ENCODE peak calls at places on chromosomes 3 and 15, in eight cellular contexts. R is neuronal stem cell, H is brain microvascular endothelial cell, S is GM12865, X is heart left ventricle, N is heart right ventricle, F is suprapubic skin, W is hepatocyte. E is an unnamed sample.

GRCh38 chr3:3800076-3800448 is 831 bp downstream of the LRRN1 start:
- DNase-seq in R (peak), H (no peak), S (no peak), X (no peak), N (no peak), F (no peak), W (peak), E (no peak)

GRCh38 chr3:194633349-194634004 is at the start of gene TMEM44:
- DNase-seq in R (peak), H (peak), S (peak), X (peak), N (peak), F (no peak), W (peak), E (peak)

GRCh38 chr3:2536575-2536974 is 437.9 kb downstream of the CNTN4 start:
- DNase-seq in R (no peak), H (no peak), S (no peak), X (no peak), N (no peak), F (no peak), W (no peak), E (no peak)

GRCh38 chr3:85864896-85865295 is 906.1 kb downstream of the CADM2 start:
- DNase-seq in R (no peak), H (no peak), S (no peak), X (no peak), N (no peak), F (no peak), W (peak), E (no peak)

GRCh38 chr3:96813134-96813819 is 1.1 kb upstream of the EPHA6 start:
- DNase-seq in R (peak), H (peak), S (peak), X (peak), N (peak), F (peak), W (peak), E (peak)

GRCh38 chr15:45230246-45230965 is 21.6 kb upstream of the SLC28A2 start:
- DNase-seq in R (no peak), H (no peak), S (no peak), X (no peak), N (no peak), F (no peak), W (no peak), E (no peak)

GRCh38 chr3:197811343-197811742 is 20.3 kb downstream of the LRCH3 start:
- DNase-seq in R (no peak), H (peak), S (no peak), X (peak), N (peak), F (no peak), W (no peak), E (peak)

GRCh38 chr3:79506751-79507150 is 261.0 kb downstream of the ROBO1 start:
- DNase-seq in R (no peak), H (no peak), S (no peak), X (no peak), N (no peak), F (no peak), W (peak), E (no peak)

GRCh38 chr15:74866090-74866489 is 7.1 kb downstream of the SCAMP2 start:
- DNase-seq in R (no peak), H (peak), S (no peak), X (no peak), N (no peak), F (no peak), W (peak), E (peak)

GRCh38 chr15:34324933-34325332 is 12.6 kb downstream of the SLC12A6 start:
- DNase-seq in R (no peak), H (no peak), S (no peak), X (no peak), N (no peak), F (no peak), W (no peak), E (no peak)

GRCh38 chr3:71304684-71305083 is 278.8 kb downstream of the FOXP1 start:
- DNase-seq in R (no peak), H (peak), S (no peak), X (no peak), N (peak), F (no peak), W (peak), E (no peak)

GRCh38 chr3:58215317-58216025 is 4.7 kb upstream of the DNASE1L3 start:
- DNase-seq in R (no peak), H (no peak), S (no peak), X (no peak), N (no peak), F (no peak), W (no peak), E (no peak)

GRCh38 chr15:31501074-31501473 is 174.4 kb downstream of the KLF13 start:
- DNase-seq in R (no peak), H (no peak), S (no peak), X (no peak), N (no peak), F (no peak), W (no peak), E (no peak)

GRCh38 chr3:78337801-78338211 is 1297.9 kb downstream of the ROBO2 start:
- DNase-seq in R (no peak), H (no peak), S (no peak), X (no peak), N (no peak), F (no peak), W (no peak), E (no peak)

GRCh38 chr3:61560452-61561373 is 658 bp upstream of the PTPRG start:
- DNase-seq in R (peak), H (peak), S (peak), X (peak), N (peak), F (peak), W (peak), E (peak)

GRCh38 chr15:63203451-63204090 is 14.2 kb downstream of the RAB8B start:
- DNase-seq in R (no peak), H (peak), S (peak), X (no peak), N (no peak), F (no peak), W (no peak), E (no peak)

GRCh38 chr3:45986303-45986982 is 9.2 kb downstream of the FYCO1 start:
- DNase-seq in R (no peak), H (peak), S (no peak), X (peak), N (peak), F (no peak), W (peak), E (no peak)

GRCh38 chr3:158991146-158991705 is 189.4 kb downstream of the MFSD1 start:
- DNase-seq in R (no peak), H (no peak), S (peak), X (no peak), N (no peak), F (no peak), W (peak), E (no peak)

GRCh38 chr3:169028716-169029115 is 634.8 kb downstream of the MECOM start:
- DNase-seq in R (no peak), H (no peak), S (no peak), X (no peak), N (no peak), F (no peak), W (no peak), E (no peak)

GRCh38 chr3:67646586-67647234 is 7.7 kb downstream of the SUCLG2 start:
- DNase-seq in R (no peak), H (peak), S (no peak), X (no peak), N (no peak), F (no peak), W (no peak), E (no peak)

GRCh38 chr15:29456255-29456654 is 186.6 kb upstream of the NSMCE3 start:
- DNase-seq in R (no peak), H (no peak), S (peak), X (no peak), N (no peak), F (peak), W (no peak), E (no peak)

GRCh38 chr15:41561777-41562145 is 2.7 kb downstream of the TYRO3 start:
- DNase-seq in R (peak), H (peak), S (no peak), X (peak), N (no peak), F (no peak), W (no peak), E (no peak)

GRCh38 chr3:185283374-185283935 is 29.6 kb upstream of the EHHADH start:
- DNase-seq in R (no peak), H (no peak), S (no peak), X (no peak), N (no peak), F (no peak), W (no peak), E (no peak)

GRCh38 chr3:57052662-57053061 is 7.8 kb upstream of the SPATA12 start:
- DNase-seq in R (no peak), H (no peak), S (no peak), X (no peak), N (no peak), F (no peak), W (no peak), E (no peak)

GRCh38 chr3:126621171-126621570 is 33.8 kb downstream of the TXNRD3 start:
- DNase-seq in R (no peak), H (no peak), S (no peak), X (peak), N (peak), F (no peak), W (no peak), E (no peak)

GRCh38 chr3:151395806-151396205 is 11.3 kb upstream of the P2RY12 start:
- DNase-seq in R (no peak), H (peak), S (no peak), X (no peak), N (no peak), F (no peak), W (no peak), E (no peak)

GRCh38 chr3:145035682-145036081 is 1064.1 kb downstream of the DIPK2A start:
- DNase-seq in R (no peak), H (no peak), S (no peak), X (no peak), N (no peak), F (no peak), W (no peak), E (no peak)

GRCh38 chr3:174869448-174869847 is 10.3 kb downstream of the NAALADL2 start:
- DNase-seq in R (no peak), H (no peak), S (no peak), X (no peak), N (no peak), F (no peak), W (no peak), E (no peak)

GRCh38 chr3:143266512-143266911 is 146.9 kb downstream of the CHST2 start:
- DNase-seq in R (no peak), H (no peak), S (no peak), X (no peak), N (no peak), F (no peak), W (no peak), E (no peak)

GRCh38 chr15:66789029-66790025 is 87.3 kb downstream of the SMAD6 start:
- DNase-seq in R (no peak), H (peak), S (peak), X (peak), N (no peak), F (no peak), W (peak), E (no peak)

GRCh38 chr15:57507111-57507510 is 84.6 kb upstream of the MYZAP start:
- DNase-seq in R (no peak), H (no peak), S (no peak), X (no peak), N (no peak), F (no peak), W (no peak), E (no peak)
- H3K4me3 ChIP-seq in R (no peak), H (no peak), S (no peak), X (no peak), N (no peak), F (no peak), W (no peak), E (no peak)

DNA sequence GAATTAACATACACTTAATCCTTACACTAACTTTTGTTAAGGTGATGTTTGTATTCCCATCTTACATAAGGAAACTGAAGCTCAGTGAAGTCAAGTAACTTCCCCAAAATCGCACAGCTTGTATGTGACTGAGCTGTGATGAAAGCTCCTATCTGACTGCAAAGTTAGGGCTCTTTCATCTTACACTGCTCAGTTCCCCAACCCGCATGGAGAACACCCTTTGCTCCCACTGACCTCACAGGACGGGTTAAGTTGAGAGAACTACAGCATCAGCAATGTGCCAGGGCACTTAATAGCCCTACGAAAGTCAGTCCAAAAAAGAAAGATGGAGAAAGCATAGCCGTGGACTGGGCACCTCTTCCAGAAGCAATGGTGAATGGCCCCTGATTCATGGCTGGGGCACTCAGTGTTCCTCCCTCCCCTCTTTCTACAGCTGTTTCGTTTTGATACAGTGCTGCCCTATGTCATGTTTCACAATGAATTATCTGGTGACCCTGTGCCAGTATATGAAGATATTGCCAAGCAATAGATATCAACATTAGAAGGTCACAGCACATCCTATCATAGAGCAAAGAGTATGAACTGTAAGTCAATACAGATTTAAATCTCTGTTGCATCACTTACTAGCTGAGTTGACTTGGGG is 38.0 kb downstream of the CADPS start:
- DNase-seq in R (no peak), H (no peak), S (no peak), X (no peak), N (no peak), F (no peak), W (no peak), E (no peak)
- H3K4me3 ChIP-seq in R (no peak), H (no peak), S (no peak), X (no peak), N (no peak), F (no peak), W (no peak), E (no peak)

GRCh38 chr3:28574036-28574435 is 225.4 kb upstream of the AZI2 start:
- DNase-seq in R (no peak), H (no peak), S (no peak), X (no peak), N (no peak), F (no peak), W (no peak), E (no peak)

GRCh38 chr3:28576590-28577220 is 228.1 kb upstream of the AZI2 start:
- DNase-seq in R (peak), H (no peak), S (no peak), X (no peak), N (no peak), F (no peak), W (no peak), E (no peak)

GRCh38 chr3:28577941-28578340 is 229.3 kb upstream of the AZI2 start:
- DNase-seq in R (no peak), H (no peak), S (no peak), X (no peak), N (no peak), F (no peak), W (no peak), E (no peak)

GRCh38 chr3:28575100-28575747 is 226.6 kb upstream of the AZI2 start:
- DNase-seq in R (peak), H (no peak), S (no peak), X (peak), N (peak), F (peak), W (peak), E (no peak)

GRCh38 chr3:28575748-28576589 is 227.3 kb upstream of the AZI2 start:
- DNase-seq in R (peak), H (no peak), S (no peak), X (peak), N (no peak), F (no peak), W (peak), E (no peak)
- H3K4me3 ChIP-seq in R (peak), H (peak), S (no peak), X (peak), N (peak), F (peak), W (peak), E (no peak)

DNA sequence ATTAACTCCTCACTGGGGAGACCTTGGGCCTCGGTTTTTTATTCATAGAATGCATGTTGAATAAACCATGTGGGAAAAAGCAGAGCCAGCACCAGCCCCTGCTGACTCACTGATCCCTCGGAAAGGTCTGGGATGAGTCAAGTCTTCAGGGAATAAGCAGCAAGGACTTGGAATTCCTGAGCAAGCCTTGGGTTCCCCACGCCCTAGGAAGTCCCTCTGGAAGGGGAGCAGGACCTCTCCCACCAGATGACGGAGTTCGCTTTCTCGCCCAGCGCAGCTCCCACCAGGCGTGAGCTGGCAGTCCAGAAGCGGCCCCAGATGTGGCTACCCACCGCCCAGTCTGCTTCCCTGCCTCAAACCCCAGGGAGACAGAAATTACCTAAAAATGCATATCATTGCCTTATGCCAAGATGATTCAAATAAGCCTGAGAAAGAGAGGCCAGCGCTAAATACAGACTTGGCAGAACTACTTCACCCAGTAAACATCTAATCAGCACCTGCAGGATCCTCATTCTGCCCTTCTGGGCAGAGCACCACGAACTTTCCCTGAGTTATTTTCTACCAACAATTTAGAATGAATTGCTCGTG is 45.5 kb downstream of the BTD start:
- DNase-seq in R (no peak), H (peak), S (peak), X (peak), N (peak), F (peak), W (peak), E (peak)
- H3K4me3 ChIP-seq in R (no peak), H (peak), S (no peak), X (no peak), N (no peak), F (no peak), W (no peak), E (no peak)

GRCh38 chr3:173397161-173398110 is at the start of gene NLGN1:
- DNase-seq in R (peak), H (peak), S (no peak), X (peak), N (peak), F (peak), W (peak), E (peak)
- H3K4me3 ChIP-seq in R (peak), H (peak), S (no peak), X (peak), N (peak), F (peak), W (peak), E (peak)

GRCh38 chr15:51266548-51266947 is 71.8 kb downstream of the CYP19A1 start:
- DNase-seq in R (no peak), H (no peak), S (no peak), X (no peak), N (no peak), F (no peak), W (no peak), E (no peak)
- H3K4me3 ChIP-seq in R (peak), H (no peak), S (no peak), X (peak), N (no peak), F (peak), W (peak), E (no peak)

GRCh38 chr3:12656193-12656592 is 7.7 kb downstream of the RAF1 start:
- DNase-seq in R (no peak), H (no peak), S (no peak), X (no peak), N (no peak), F (no peak), W (no peak), E (no peak)
- H3K4me3 ChIP-seq in R (no peak), H (no peak), S (no peak), X (no peak), N (no peak), F (no peak), W (no peak), E (no peak)

GRCh38 chr3:123658118-123658859 is 73.4 kb upstream of the HACD2 start:
- DNase-seq in R (no peak), H (peak), S (no peak), X (peak), N (peak), F (no peak), W (no peak), E (peak)
- H3K4me3 ChIP-seq in R (no peak), H (no peak), S (no peak), X (no peak), N (no peak), F (no peak), W (no peak), E (no peak)

DNA sequence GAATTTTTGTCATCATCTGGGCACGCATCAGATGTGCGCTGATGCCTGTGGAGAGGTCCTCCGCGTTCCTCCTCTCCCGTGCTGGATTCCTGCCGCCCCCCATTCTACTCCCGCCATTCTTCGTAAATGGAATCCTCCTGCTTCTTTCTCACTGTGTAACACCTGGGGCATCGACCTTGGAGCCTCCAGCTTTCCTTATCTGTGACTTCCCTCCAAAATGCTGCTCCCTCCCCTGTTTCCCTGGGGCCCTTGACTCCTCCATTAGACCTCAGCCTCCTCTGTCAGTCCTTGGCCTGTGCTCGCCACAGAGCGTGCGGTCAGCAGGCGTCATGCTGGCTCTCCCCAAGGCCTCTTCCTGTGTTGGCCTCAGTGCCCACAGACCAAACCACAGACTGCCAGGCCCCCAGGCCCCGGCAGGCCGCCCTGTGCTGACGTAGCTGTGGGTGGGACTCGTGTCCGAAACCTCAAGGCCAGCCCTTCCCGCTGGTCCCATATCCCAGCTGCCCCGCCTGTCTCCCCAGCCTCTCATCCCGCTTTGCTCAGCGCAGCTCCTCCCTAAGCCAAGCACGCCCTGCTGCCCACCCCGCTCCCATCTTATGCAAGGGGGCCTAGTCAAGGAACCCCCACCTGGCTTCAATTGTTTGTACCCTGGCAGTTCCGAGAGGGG is 17.7 kb downstream of the TNFAIP8L3 start:
- DNase-seq in R (no peak), H (peak), S (peak), X (peak), N (peak), F (peak), W (no peak), E (no peak)
- H3K4me3 ChIP-seq in R (no peak), H (peak), S (peak), X (peak), N (no peak), F (peak), W (no peak), E (no peak)